ENCODE peak calls at places on chromosomes 1 and 21, in seven cellular contexts. P is CD8-positive, alpha-beta T cell; J is neuronal stem cell; G is heart left ventricle; A is CD4-positive, alpha-beta memory T cell; O is DND-41; F is left ventricle myocardium inferior. N is an unnamed sample.

GRCh38 chr1:37485902-37486679 is 11.7 kb downstream of the ZC3H12A start:
- DNase-seq in J (no peak), O (no peak), A (no peak), G (no peak), F (no peak), P (no peak), N (no peak)

GRCh38 chr1:43639990-43640794 is 9.8 kb upstream of the KDM4A start:
- DNase-seq in A (no peak), O (no peak), F (no peak), P (no peak), G (no peak), J (no peak), N (no peak)

GRCh38 chr1:16721871-16722641 is 18.3 kb upstream of the RNU1-4 start:
- DNase-seq in A (no peak), J (no peak), G (no peak), P (no peak), F (no peak), O (no peak), N (no peak)

GRCh38 chr1:54144366-54144765 is 8.4 kb downstream of the CDCP2 start:
- DNase-seq in P (no peak), A (no peak), G (no peak), F (no peak), J (no peak), O (no peak), N (no peak)

GRCh38 chr1:98049370-98050115 is 128.7 kb upstream of the DPYD start:
- DNase-seq in G (peak), A (no peak), F (no peak), P (no peak), O (no peak), J (no peak), N (no peak)

GRCh38 chr1:184843732-184844495 is 89.3 kb upstream of the EDEM3 start:
- DNase-seq in O (peak), P (peak), F (no peak), A (peak), J (no peak), G (peak), N (peak)

GRCh38 chr1:241716915-241717651 is 65.0 kb downstream of the WDR64 start:
- DNase-seq in O (no peak), J (no peak), F (no peak), G (no peak), A (no peak), P (peak), N (no peak)

GRCh38 chr1:111593403-111594127 is 26.0 kb upstream of the RAP1A start:
- DNase-seq in G (no peak), A (no peak), P (no peak), O (no peak), F (no peak), J (no peak), N (no peak)

GRCh38 chr1:40772146-40772770 is 11.3 kb upstream of the KCNQ4 start:
- DNase-seq in A (no peak), G (no peak), O (no peak), P (no peak), J (no peak), F (no peak), N (no peak)

GRCh38 chr1:203667616-203668015 is 41.0 kb downstream of the ATP2B4 start:
- DNase-seq in O (no peak), J (no peak), P (no peak), A (no peak), G (no peak), F (no peak), N (no peak)

GRCh38 chr1:5297199-5297877 is 642.9 kb downstream of the AJAP1 start:
- DNase-seq in P (no peak), G (peak), F (peak), J (no peak), A (no peak), O (no peak), N (no peak)

GRCh38 chr1:29752141-29752540 is 515.8 kb downstream of the PTPRU start:
- DNase-seq in O (peak), P (no peak), A (no peak), G (no peak), J (peak), F (no peak), N (no peak)

DNA sequence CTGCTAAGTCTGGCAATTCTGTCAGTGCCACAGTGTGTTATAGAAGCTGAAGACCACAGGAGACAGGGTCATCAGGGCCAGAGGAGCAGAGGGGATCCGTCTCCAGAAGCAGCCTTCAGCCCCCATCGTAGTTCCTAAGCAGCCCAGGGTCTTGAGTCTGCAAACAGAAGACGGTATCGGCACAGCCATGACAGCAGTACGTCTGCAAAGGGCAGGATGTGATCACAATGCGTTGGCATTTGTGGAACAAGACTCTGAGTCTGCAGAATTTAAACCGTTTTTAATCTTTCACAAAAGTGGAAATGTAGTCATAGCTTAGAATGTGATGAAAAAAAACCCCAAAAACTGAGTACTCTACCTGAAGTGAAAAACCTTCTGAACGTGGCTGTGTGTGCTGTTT is 44.0 kb upstream of the SCCPDH start:
- DNase-seq in G (no peak), O (no peak), A (no peak), P (no peak), J (no peak), F (no peak), N (no peak)
- H3K27ac ChIP-seq in G (peak), O (no peak), A (no peak), P (no peak), J (no peak), F (peak), N (no peak)

GRCh38 chr1:9302745-9303524 is 10.2 kb downstream of the SPSB1 start:
- DNase-seq in G (no peak), A (no peak), P (no peak), O (no peak), J (no peak), F (peak), N (no peak)
- H3K27ac ChIP-seq in G (peak), A (no peak), P (no peak), O (peak), J (no peak), F (peak), N (no peak)

GRCh38 chr1:101291562-101292035 is 54.8 kb downstream of the S1PR1 start:
- DNase-seq in A (peak), F (no peak), P (no peak), G (no peak), O (peak), J (no peak), N (no peak)
- H3K27ac ChIP-seq in A (peak), F (no peak), P (no peak), G (no peak), O (peak), J (no peak), N (no peak)

GRCh38 chr21:42782723-42783247 is 96.6 kb downstream of the WDR4 start:
- DNase-seq in A (no peak), G (no peak), J (no peak), F (no peak), O (no peak), P (no peak), N (no peak)

GRCh38 chr21:42784276-42784675 is 95.1 kb downstream of the WDR4 start:
- DNase-seq in P (no peak), A (no peak), J (no peak), O (no peak), F (no peak), G (no peak), N (no peak)

GRCh38 chr21:42785666-42786427 is 93.5 kb downstream of the WDR4 start:
- DNase-seq in A (no peak), P (no peak), O (no peak), F (no peak), G (no peak), J (no peak), N (no peak)

GRCh38 chr21:42786884-42787283 is 92.5 kb downstream of the WDR4 start:
- DNase-seq in G (no peak), A (no peak), O (no peak), P (no peak), F (no peak), J (no peak), N (no peak)

GRCh38 chr21:42784896-42785451 is 94.4 kb downstream of the WDR4 start:
- DNase-seq in J (no peak), F (no peak), O (no peak), G (no peak), P (no peak), A (no peak), N (no peak)
- H3K27ac ChIP-seq in J (no peak), F (no peak), O (no peak), G (no peak), P (peak), A (peak), N (peak)

GRCh38 chr1:218426343-218426657 is 81.2 kb downstream of the TGFB2 start:
- DNase-seq in P (no peak), A (no peak), G (no peak), J (no peak), F (no peak), O (no peak), N (no peak)
- H3K27ac ChIP-seq in P (no peak), A (no peak), G (no peak), J (no peak), F (peak), O (no peak), N (no peak)

GRCh38 chr1:243495442-243496172 is 239.8 kb downstream of the SDCCAG8 start:
- DNase-seq in G (peak), A (no peak), O (no peak), F (no peak), P (no peak), J (no peak), N (no peak)
- H3K27ac ChIP-seq in G (peak), A (no peak), O (no peak), F (peak), P (no peak), J (no peak), N (no peak)